ENCODE peak calls at places on chromosome 14, in ten cellular contexts. U is prostate gland, N is A549, T is breast epithelium, K is GM12878, M is IMR-90, Z is lower leg skin, A is body of pancreas, Y is GM12891, F is right lobe of liver. V is an unnamed sample.

GRCh38 chr14:104824353-104824997 is 23.6 kb downstream of the ZBTB42 start:
- DNase-seq in F (no peak), Z (no peak), K (no peak), N (no peak), T (no peak), A (no peak), M (no peak), Y (no peak), U (no peak), V (no peak)

GRCh38 chr14:99609245-99610117 is 5.5 kb upstream of the CCDC85C start:
- DNase-seq in M (peak), A (peak), U (no peak), F (no peak), T (no peak), Y (no peak), K (no peak), Z (no peak), N (peak), V (no peak)

GRCh38 chr14:32303865-32304264 is 25.2 kb upstream of the AKAP6 start:
- DNase-seq in K (no peak), Z (no peak), M (no peak), A (no peak), F (peak), Y (no peak), N (no peak), T (no peak), U (no peak), V (no peak)

GRCh38 chr14:52106853-52107252 is 38.0 kb upstream of the NID2 start:
- DNase-seq in A (no peak), T (no peak), K (no peak), M (peak), Y (no peak), U (no peak), F (no peak), N (peak), Z (no peak), V (no peak)

GRCh38 chr14:103317976-103318580 is 16.0 kb upstream of the EIF5 start:
- DNase-seq in Z (no peak), Y (no peak), U (no peak), F (no peak), K (no peak), A (no peak), N (no peak), M (no peak), T (no peak), V (no peak)

GRCh38 chr14:31944256-31945073 is 132.6 kb upstream of the ARHGAP5 start:
- DNase-seq in U (no peak), K (no peak), A (no peak), Z (no peak), N (peak), T (no peak), Y (no peak), F (no peak), M (no peak), V (peak)

GRCh38 chr14:90624732-90625444 is 191.3 kb downstream of the TTC7B start:
- DNase-seq in U (peak), Z (no peak), M (peak), Y (no peak), A (no peak), F (no peak), N (no peak), K (no peak), T (no peak), V (no peak)

GRCh38 chr14:77613207-77613606 is 3.2 kb downstream of the SPTLC2 start:
- DNase-seq in U (no peak), Y (no peak), K (no peak), T (no peak), Z (peak), N (no peak), F (no peak), A (no peak), M (no peak), V (peak)

GRCh38 chr14:101027291-101027690 is 123.8 kb upstream of the RTL1 start:
- DNase-seq in M (no peak), A (no peak), T (no peak), Y (no peak), N (no peak), U (no peak), F (no peak), K (no peak), Z (no peak), V (no peak)

GRCh38 chr14:95117937-95118726 is 39.2 kb downstream of the DICER1 start:
- DNase-seq in A (no peak), M (peak), Y (no peak), K (no peak), U (no peak), F (no peak), T (no peak), Z (no peak), N (no peak), V (no peak)

GRCh38 chr14:58356268-58356667 is 39.5 kb upstream of the TOMM20L start:
- DNase-seq in M (peak), Z (no peak), F (no peak), T (no peak), Y (no peak), K (no peak), U (no peak), N (no peak), A (no peak), V (no peak)

GRCh38 chr14:58072288-58073071 is 79.5 kb downstream of the ARMH4 start:
- DNase-seq in F (peak), U (peak), Y (peak), M (peak), T (no peak), Z (no peak), K (peak), N (peak), A (peak), V (peak)

GRCh38 chr14:102282751-102283465 is 22.1 kb downstream of the MOK start:
- DNase-seq in A (no peak), Y (no peak), F (no peak), T (no peak), M (no peak), Z (no peak), K (no peak), U (no peak), N (no peak), V (no peak)

GRCh38 chr14:54568821-54569591 is 2.1 kb downstream of the SAMD4A start:
- DNase-seq in Z (peak), T (no peak), F (no peak), U (no peak), Y (no peak), A (no peak), N (no peak), M (peak), K (no peak), V (no peak)
- TF ChIP-seq POLR2A in Z (no peak), T (no peak), F (no peak), U (no peak), Y (no peak), A (no peak), N (no peak), M (peak), K (no peak), V (no peak)

GRCh38 chr14:41604793-41605534 is 1.7 kb upstream of the LRFN5 start:
- DNase-seq in M (peak), A (peak), K (no peak), U (no peak), Z (peak), N (no peak), F (no peak), T (peak), Y (no peak), V (no peak)

GRCh38 chr14:41607119-41607785 is 576 bp downstream of the LRFN5 start:
- DNase-seq in F (no peak), M (no peak), K (no peak), A (peak), U (no peak), N (no peak), Y (no peak), Z (no peak), T (no peak), V (no peak)

GRCh38 chr14:41606249-41607118 is at the start of gene LRFN5:
- DNase-seq in U (no peak), M (peak), A (peak), F (no peak), K (no peak), T (no peak), Y (no peak), N (no peak), Z (peak), V (no peak)

GRCh38 chr14:41607966-41608663 is 1.4 kb downstream of the LRFN5 start:
- DNase-seq in K (no peak), N (no peak), T (no peak), F (no peak), Y (no peak), M (no peak), A (no peak), U (no peak), Z (no peak), V (no peak)

DNA sequence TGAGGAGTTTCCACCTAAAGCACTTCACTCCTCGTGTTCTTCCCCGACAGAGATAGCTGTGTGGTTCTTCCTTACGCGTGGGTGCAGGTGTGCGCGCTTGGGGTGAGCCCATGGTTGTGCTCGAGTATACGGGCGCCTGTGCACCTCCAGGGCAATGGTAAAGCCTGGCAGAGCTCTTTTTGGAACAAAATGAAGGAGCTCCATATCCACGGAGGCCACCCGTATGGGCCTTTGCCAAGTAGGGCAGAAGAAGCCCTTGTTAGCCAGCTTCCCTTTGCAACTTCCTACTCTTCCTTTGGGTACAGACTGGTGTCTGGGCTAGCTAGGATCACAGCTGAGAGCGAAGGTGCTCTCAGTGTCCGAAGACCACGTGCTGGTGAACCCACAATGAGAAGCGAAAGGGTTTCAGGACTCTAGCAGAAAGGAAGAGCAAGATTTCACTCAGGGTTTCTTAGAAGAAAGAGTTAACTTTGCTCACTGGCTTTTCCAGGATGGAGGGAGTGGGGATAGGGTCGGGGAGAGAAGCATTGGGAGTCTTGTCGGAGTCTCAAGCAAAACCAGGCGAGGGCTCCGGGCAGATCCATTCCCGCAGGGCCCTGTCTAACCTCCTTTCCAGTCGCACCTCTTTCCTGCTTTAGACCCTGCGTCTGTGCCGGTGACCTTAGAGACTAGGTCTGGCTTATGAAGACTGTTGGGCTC is 977 bp upstream of the LRFN5 start:
- DNase-seq in K (no peak), Y (no peak), U (no peak), Z (no peak), M (peak), N (no peak), A (peak), T (no peak), F (no peak), V (no peak)
- TF ChIP-seq POLR2A in K (no peak), Y (no peak), U (no peak), Z (no peak), M (no peak), N (no peak), A (no peak), T (no peak), F (no peak), V (no peak)

DNA sequence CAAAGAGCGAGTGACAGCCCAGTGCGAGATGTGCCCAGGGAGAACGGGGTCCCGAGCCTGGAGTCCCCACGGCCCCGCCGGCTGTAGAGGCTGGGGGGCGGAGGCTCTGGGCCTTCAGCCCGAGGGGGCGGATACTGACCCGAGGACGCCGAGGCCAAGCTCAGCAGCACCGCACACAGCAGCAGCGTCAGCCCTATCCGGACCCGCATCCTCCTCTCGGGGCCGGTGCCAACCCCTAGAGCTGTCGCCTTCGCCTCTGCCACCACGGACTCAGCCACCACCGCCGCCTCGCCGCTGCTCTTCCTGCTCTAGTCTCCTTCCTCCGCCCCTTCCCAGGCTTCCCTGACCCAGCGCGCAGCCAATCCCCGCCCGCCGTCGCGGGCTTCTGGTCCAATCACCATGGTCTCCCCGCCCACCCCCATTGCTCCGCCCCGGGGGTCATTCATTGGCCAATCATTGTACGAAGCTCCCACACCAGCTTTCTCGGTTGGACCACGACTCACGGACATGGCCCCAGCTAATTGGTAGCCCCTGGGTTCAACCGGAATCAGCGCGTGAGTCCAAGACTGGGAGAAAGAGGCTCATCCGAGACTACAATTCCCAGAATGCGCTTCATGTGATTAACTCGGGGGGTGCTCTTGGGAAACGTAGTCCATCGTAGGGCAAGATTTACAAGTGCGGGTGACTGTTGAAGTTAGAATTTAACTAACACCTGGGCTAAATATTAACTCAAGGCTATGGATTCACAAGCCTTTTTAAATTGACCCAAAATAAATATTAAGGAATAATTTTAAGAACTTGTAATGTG is at the start of gene SEL1L:
- DNase-seq in Y (peak), F (peak), M (peak), N (peak), T (peak), U (peak), A (peak), Z (peak), K (peak), V (peak)
- TF ChIP-seq POLR2A in Y (peak), F (peak), M (peak), N (peak), T (peak), U (peak), A (peak), Z (no peak), K (peak), V (peak)

DNA sequence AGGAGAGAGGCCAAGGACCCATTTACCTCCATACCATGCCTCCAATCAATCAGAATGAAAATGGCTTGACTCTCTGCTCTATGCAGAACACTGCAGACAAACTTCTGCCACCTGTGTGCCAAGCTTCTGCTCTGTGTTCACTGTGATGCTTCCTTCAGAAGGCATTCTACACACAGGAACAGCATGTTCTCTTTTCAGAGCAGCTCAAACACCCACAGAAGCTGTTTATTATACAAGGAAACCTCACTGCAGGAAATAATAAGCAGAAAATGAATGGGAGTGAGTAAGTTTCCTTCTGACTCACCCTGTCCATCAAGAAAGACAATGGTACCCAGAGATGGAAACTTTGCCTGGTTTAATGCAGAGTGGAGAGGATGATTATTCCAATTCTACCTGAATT is 2.4 kb upstream of the ESR2 start:
- DNase-seq in A (no peak), U (no peak), N (no peak), M (peak), F (no peak), K (no peak), Y (no peak), Z (no peak), T (no peak), V (no peak)
- TF ChIP-seq POLR2A in A (no peak), U (no peak), N (no peak), M (no peak), F (no peak), K (no peak), Y (no peak), Z (no peak), T (no peak), V (no peak)

GRCh38 chr14:64704145-64704742 is at the start of gene PLEKHG3:
- DNase-seq in Z (no peak), U (peak), M (peak), N (peak), T (peak), Y (no peak), A (peak), K (no peak), F (peak), V (peak)
- TF ChIP-seq POLR2A in Z (no peak), U (peak), M (no peak), N (no peak), T (peak), Y (no peak), A (peak), K (no peak), F (peak), V (no peak)

GRCh38 chr14:24188251-24189058 is at the start of gene IPO4:
- DNase-seq in A (peak), N (peak), T (peak), M (peak), K (peak), Y (peak), F (peak), U (peak), Z (peak), V (peak)
- TF ChIP-seq POLR2A in A (no peak), N (peak), T (no peak), M (peak), K (peak), Y (peak), F (peak), U (peak), Z (no peak), V (peak)

DNA sequence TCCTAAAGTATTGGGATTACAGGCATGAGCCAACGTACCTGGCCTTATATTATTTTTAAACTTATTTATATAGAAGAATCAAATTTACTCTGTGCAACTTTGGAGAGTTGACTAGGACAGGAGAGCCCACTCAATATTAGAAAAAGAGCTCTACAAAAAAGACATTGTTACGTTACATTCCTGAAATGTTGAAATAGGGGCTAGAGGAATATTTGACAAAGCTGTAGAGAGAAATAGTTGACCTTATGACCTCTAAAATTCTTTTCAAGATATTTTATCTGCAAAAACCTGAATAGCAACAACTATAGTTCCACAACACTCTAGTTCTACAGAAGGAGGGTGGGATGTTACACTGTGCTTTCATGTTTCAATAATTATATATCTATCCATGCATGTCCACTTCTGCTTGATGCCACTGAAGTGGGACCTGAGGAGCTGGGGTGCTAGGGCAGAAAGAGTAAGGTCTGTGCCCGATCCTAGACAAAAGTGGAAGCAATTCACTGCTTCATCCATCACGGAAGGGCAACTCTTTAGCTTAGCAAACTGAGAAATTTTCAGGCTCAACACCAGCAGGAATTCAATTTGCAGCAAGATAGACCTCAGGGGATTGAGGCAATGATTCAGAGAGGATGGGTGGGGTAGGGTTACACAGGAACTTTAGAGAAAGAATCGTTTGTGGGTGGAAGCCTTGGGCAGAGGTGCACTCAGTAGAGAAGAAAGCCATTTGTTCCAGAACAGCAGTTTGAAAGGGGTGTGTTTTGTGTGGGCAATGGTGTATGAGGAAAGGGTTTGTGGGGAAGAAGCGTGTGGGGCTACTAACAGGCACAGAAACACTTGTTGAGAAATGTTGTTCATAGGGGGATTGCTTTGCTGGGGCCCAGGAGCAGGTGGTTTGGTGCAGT is 16.0 kb upstream of the RNASE10 start:
- DNase-seq in U (no peak), T (no peak), K (peak), M (peak), Z (no peak), Y (no peak), A (no peak), N (no peak), F (no peak), V (no peak)
- TF ChIP-seq POLR2A in U (no peak), T (no peak), K (no peak), M (no peak), Z (no peak), Y (no peak), A (no peak), N (no peak), F (no peak), V (no peak)

V was measured in erythroblast.